ENCODE peak calls at places on chromosome 20, in ten cellular contexts. One of them, this sample, is unnamed.

GRCh38 chr20:13870349-13870748 is 85.5 kb downstream of the NDUFAF5 start:
- DNase-seq in SW 1271: no peak
- DNase-seq in right cardiac atrium: no peak
- DNase-seq in brain microvascular endothelial cell: no peak
- DNase-seq in RWPE1: no peak
- DNase-seq in EL: no peak
- DNase-seq in LHCN-M2: no peak
- DNase-seq in fibroblast of pulmonary artery: no peak
- DNase-seq in foreskin fibroblast: no peak
- DNase-seq in NCI-H2081: no peak
- DNase-seq in this sample: no peak

GRCh38 chr20:48041078-48041780 is 255.9 kb upstream of the SULF2 start:
- DNase-seq in SW 1271: no peak
- DNase-seq in right cardiac atrium: no peak
- DNase-seq in brain microvascular endothelial cell: no peak
- DNase-seq in RWPE1: no peak
- DNase-seq in EL: no peak
- DNase-seq in LHCN-M2: no peak
- DNase-seq in fibroblast of pulmonary artery: no peak
- DNase-seq in foreskin fibroblast: no peak
- DNase-seq in NCI-H2081: no peak
- DNase-seq in this sample: no peak

GRCh38 chr20:50709574-50709973 is 18.2 kb upstream of the RIPOR3 start:
- DNase-seq in SW 1271: no peak
- DNase-seq in right cardiac atrium: no peak
- DNase-seq in brain microvascular endothelial cell: no peak
- DNase-seq in RWPE1: no peak
- DNase-seq in EL: no peak
- DNase-seq in LHCN-M2: no peak
- DNase-seq in fibroblast of pulmonary artery: no peak
- DNase-seq in foreskin fibroblast: no peak
- DNase-seq in NCI-H2081: no peak
- DNase-seq in this sample: no peak

GRCh38 chr20:47576516-47577033 is 74.9 kb downstream of the NCOA3 start:
- DNase-seq in SW 1271: peak; percentile 9
- DNase-seq in right cardiac atrium: peak; percentile 74
- DNase-seq in brain microvascular endothelial cell: peak; percentile 92
- DNase-seq in RWPE1: peak; percentile 93
- DNase-seq in EL: peak; percentile 87
- DNase-seq in LHCN-M2: peak; percentile 83
- DNase-seq in fibroblast of pulmonary artery: peak; percentile 85
- DNase-seq in foreskin fibroblast: peak; percentile 74
- DNase-seq in NCI-H2081: peak; percentile 88
- DNase-seq in this sample: peak; percentile 70

GRCh38 chr20:12762725-12763124 is 246.0 kb upstream of the SPTLC3 start:
- DNase-seq in SW 1271: no peak
- DNase-seq in right cardiac atrium: no peak
- DNase-seq in brain microvascular endothelial cell: no peak
- DNase-seq in RWPE1: no peak
- DNase-seq in EL: no peak
- DNase-seq in LHCN-M2: no peak
- DNase-seq in fibroblast of pulmonary artery: no peak
- DNase-seq in foreskin fibroblast: no peak
- DNase-seq in NCI-H2081: no peak
- DNase-seq in this sample: peak; percentile 58

GRCh38 chr20:36573798-36574277 is 441 bp downstream of the TGIF2 start:
- DNase-seq in SW 1271: no peak
- DNase-seq in right cardiac atrium: peak; percentile 77
- DNase-seq in brain microvascular endothelial cell: no peak
- DNase-seq in RWPE1: no peak
- DNase-seq in EL: peak; percentile 28
- DNase-seq in LHCN-M2: no peak
- DNase-seq in fibroblast of pulmonary artery: no peak
- DNase-seq in foreskin fibroblast: no peak
- DNase-seq in NCI-H2081: no peak
- DNase-seq in this sample: no peak

GRCh38 chr20:31607640-31608255 is 2.7 kb downstream of the ID1 start:
- DNase-seq in SW 1271: no peak
- DNase-seq in right cardiac atrium: no peak
- DNase-seq in brain microvascular endothelial cell: no peak
- DNase-seq in RWPE1: no peak
- DNase-seq in EL: no peak
- DNase-seq in LHCN-M2: peak; percentile 56
- DNase-seq in fibroblast of pulmonary artery: peak; percentile 65
- DNase-seq in foreskin fibroblast: no peak
- DNase-seq in NCI-H2081: no peak
- DNase-seq in this sample: no peak

GRCh38 chr20:56859039-56859750 is 230.1 kb downstream of the TFAP2C start:
- DNase-seq in SW 1271: no peak
- DNase-seq in right cardiac atrium: no peak
- DNase-seq in brain microvascular endothelial cell: no peak
- DNase-seq in RWPE1: no peak
- DNase-seq in EL: no peak
- DNase-seq in LHCN-M2: no peak
- DNase-seq in fibroblast of pulmonary artery: no peak
- DNase-seq in foreskin fibroblast: no peak
- DNase-seq in NCI-H2081: no peak
- DNase-seq in this sample: no peak

GRCh38 chr20:48797850-48798747 is 29.7 kb downstream of the PREX1 start:
- DNase-seq in SW 1271: no peak
- DNase-seq in right cardiac atrium: no peak
- DNase-seq in brain microvascular endothelial cell: no peak
- DNase-seq in RWPE1: no peak
- DNase-seq in EL: no peak
- DNase-seq in LHCN-M2: no peak
- DNase-seq in fibroblast of pulmonary artery: no peak
- DNase-seq in foreskin fibroblast: no peak
- DNase-seq in NCI-H2081: no peak
- DNase-seq in this sample: no peak

GRCh38 chr20:12049125-12049524 is 131.4 kb downstream of the BTBD3 start:
- DNase-seq in SW 1271: no peak
- DNase-seq in right cardiac atrium: no peak
- DNase-seq in brain microvascular endothelial cell: peak; percentile 81
- DNase-seq in RWPE1: no peak
- DNase-seq in EL: peak; percentile 18
- DNase-seq in LHCN-M2: peak; percentile 4
- DNase-seq in fibroblast of pulmonary artery: peak; percentile 47
- DNase-seq in foreskin fibroblast: peak; percentile 55
- DNase-seq in NCI-H2081: no peak
- DNase-seq in this sample: no peak

GRCh38 chr20:8790442-8791074 is 278.3 kb upstream of the PLCB4 start:
- DNase-seq in SW 1271: no peak
- DNase-seq in right cardiac atrium: no peak
- DNase-seq in brain microvascular endothelial cell: peak; percentile 61
- DNase-seq in RWPE1: peak; percentile 30
- DNase-seq in EL: peak; percentile 51
- DNase-seq in LHCN-M2: peak; percentile 51
- DNase-seq in fibroblast of pulmonary artery: peak; percentile 74
- DNase-seq in foreskin fibroblast: no peak
- DNase-seq in NCI-H2081: peak; percentile 30
- DNase-seq in this sample: no peak

GRCh38 chr20:63029358-63030121 is 22.8 kb upstream of the BHLHE23 start:
- DNase-seq in SW 1271: no peak
- DNase-seq in right cardiac atrium: no peak
- DNase-seq in brain microvascular endothelial cell: no peak
- DNase-seq in RWPE1: peak; percentile 71
- DNase-seq in EL: no peak
- DNase-seq in LHCN-M2: no peak
- DNase-seq in fibroblast of pulmonary artery: no peak
- DNase-seq in foreskin fibroblast: no peak
- DNase-seq in NCI-H2081: no peak
- DNase-seq in this sample: peak; percentile 81

GRCh38 chr20:24289737-24290481 is 179.5 kb upstream of the SYNDIG1 start:
- DNase-seq in SW 1271: no peak
- DNase-seq in right cardiac atrium: no peak
- DNase-seq in brain microvascular endothelial cell: no peak
- DNase-seq in RWPE1: no peak
- DNase-seq in EL: no peak
- DNase-seq in LHCN-M2: no peak
- DNase-seq in fibroblast of pulmonary artery: no peak
- DNase-seq in foreskin fibroblast: no peak
- DNase-seq in NCI-H2081: no peak
- DNase-seq in this sample: no peak

GRCh38 chr20:51042064-51042463 is 19.2 kb upstream of the KCNG1 start:
- DNase-seq in SW 1271: no peak
- DNase-seq in right cardiac atrium: no peak
- DNase-seq in brain microvascular endothelial cell: no peak
- DNase-seq in RWPE1: no peak
- DNase-seq in EL: no peak
- DNase-seq in LHCN-M2: no peak
- DNase-seq in fibroblast of pulmonary artery: no peak
- DNase-seq in foreskin fibroblast: no peak
- DNase-seq in NCI-H2081: no peak
- DNase-seq in this sample: peak; percentile 82

GRCh38 chr20:36847009-36847709 is 28.8 kb upstream of the TLDC2 start:
- DNase-seq in SW 1271: no peak
- DNase-seq in right cardiac atrium: peak; percentile 89
- DNase-seq in brain microvascular endothelial cell: peak; percentile 83
- DNase-seq in RWPE1: peak; percentile 89
- DNase-seq in EL: peak; percentile 89
- DNase-seq in LHCN-M2: peak; percentile 75
- DNase-seq in fibroblast of pulmonary artery: peak; percentile 96
- DNase-seq in foreskin fibroblast: peak; percentile 89
- DNase-seq in NCI-H2081: no peak
- DNase-seq in this sample: peak; percentile 86

GRCh38 chr20:36152266-36152665 is 2.3 kb upstream of the EPB41L1 start:
- DNase-seq in SW 1271: no peak
- DNase-seq in right cardiac atrium: peak; percentile 75
- DNase-seq in brain microvascular endothelial cell: no peak
- DNase-seq in RWPE1: no peak
- DNase-seq in EL: no peak
- DNase-seq in LHCN-M2: no peak
- DNase-seq in fibroblast of pulmonary artery: no peak
- DNase-seq in foreskin fibroblast: no peak
- DNase-seq in NCI-H2081: no peak
- DNase-seq in this sample: peak; percentile 53

GRCh38 chr20:9021699-9022098 is 47.2 kb upstream of the PLCB4 start:
- DNase-seq in SW 1271: no peak
- DNase-seq in right cardiac atrium: no peak
- DNase-seq in brain microvascular endothelial cell: no peak
- DNase-seq in RWPE1: no peak
- DNase-seq in EL: no peak
- DNase-seq in LHCN-M2: peak; percentile 41
- DNase-seq in fibroblast of pulmonary artery: peak; percentile 51
- DNase-seq in foreskin fibroblast: peak; percentile 7
- DNase-seq in NCI-H2081: no peak
- DNase-seq in this sample: peak; percentile 60

GRCh38 chr20:46215913-46216707 is 92.2 kb downstream of the CDH22 start:
- DNase-seq in SW 1271: peak; percentile 16
- DNase-seq in right cardiac atrium: peak; percentile 79
- DNase-seq in brain microvascular endothelial cell: peak; percentile 84
- DNase-seq in RWPE1: peak; percentile 51
- DNase-seq in EL: peak; percentile 82
- DNase-seq in LHCN-M2: peak; percentile 52
- DNase-seq in fibroblast of pulmonary artery: peak; percentile 16
- DNase-seq in foreskin fibroblast: peak; percentile 18
- DNase-seq in NCI-H2081: no peak
- DNase-seq in this sample: peak; percentile 97

GRCh38 chr20:32903666-32904175 is 45.0 kb downstream of the EFCAB8 start:
- DNase-seq in SW 1271: no peak
- DNase-seq in right cardiac atrium: no peak
- DNase-seq in brain microvascular endothelial cell: no peak
- DNase-seq in RWPE1: no peak
- DNase-seq in EL: no peak
- DNase-seq in LHCN-M2: no peak
- DNase-seq in fibroblast of pulmonary artery: no peak
- DNase-seq in foreskin fibroblast: no peak
- DNase-seq in NCI-H2081: no peak
- DNase-seq in this sample: no peak

GRCh38 chr20:10558635-10559187 is 115.1 kb downstream of the JAG1 start:
- DNase-seq in SW 1271: no peak
- DNase-seq in right cardiac atrium: no peak
- DNase-seq in brain microvascular endothelial cell: peak; percentile 99
- DNase-seq in RWPE1: peak; percentile 38
- DNase-seq in EL: peak; percentile 95
- DNase-seq in LHCN-M2: peak; percentile 89
- DNase-seq in fibroblast of pulmonary artery: peak; percentile 95
- DNase-seq in foreskin fibroblast: peak; percentile 92
- DNase-seq in NCI-H2081: no peak
- DNase-seq in this sample: peak; percentile 77

GRCh38 chr20:24799971-24800580 is 149.0 kb upstream of the CST7 start:
- DNase-seq in SW 1271: no peak
- DNase-seq in right cardiac atrium: no peak
- DNase-seq in brain microvascular endothelial cell: no peak
- DNase-seq in RWPE1: no peak
- DNase-seq in EL: no peak
- DNase-seq in LHCN-M2: no peak
- DNase-seq in fibroblast of pulmonary artery: no peak
- DNase-seq in foreskin fibroblast: no peak
- DNase-seq in NCI-H2081: no peak
- DNase-seq in this sample: no peak

GRCh38 chr20:57190536-57191265 is 75.7 kb downstream of the BMP7 start:
- DNase-seq in SW 1271: no peak
- DNase-seq in right cardiac atrium: no peak
- DNase-seq in brain microvascular endothelial cell: no peak
- DNase-seq in RWPE1: peak; percentile 74
- DNase-seq in EL: peak; percentile 38
- DNase-seq in LHCN-M2: no peak
- DNase-seq in fibroblast of pulmonary artery: no peak
- DNase-seq in foreskin fibroblast: no peak
- DNase-seq in NCI-H2081: no peak
- DNase-seq in this sample: no peak

GRCh38 chr20:42985628-42986027 is 204.1 kb downstream of the PTPRT start:
- DNase-seq in SW 1271: no peak
- DNase-seq in right cardiac atrium: no peak
- DNase-seq in brain microvascular endothelial cell: no peak
- DNase-seq in RWPE1: no peak
- DNase-seq in EL: no peak
- DNase-seq in LHCN-M2: no peak
- DNase-seq in fibroblast of pulmonary artery: no peak
- DNase-seq in foreskin fibroblast: no peak
- DNase-seq in NCI-H2081: no peak
- DNase-seq in this sample: no peak

GRCh38 chr20:13262701-13263335 is 41.7 kb downstream of the ISM1 start:
- DNase-seq in SW 1271: no peak
- DNase-seq in right cardiac atrium: no peak
- DNase-seq in brain microvascular endothelial cell: no peak
- DNase-seq in RWPE1: peak; percentile 25
- DNase-seq in EL: peak; percentile 27
- DNase-seq in LHCN-M2: peak; percentile 32
- DNase-seq in fibroblast of pulmonary artery: no peak
- DNase-seq in foreskin fibroblast: no peak
- DNase-seq in NCI-H2081: no peak
- DNase-seq in this sample: peak; percentile 75

GRCh38 chr20:25272223-25273000 is 24.5 kb downstream of the PYGB start:
- DNase-seq in SW 1271: no peak
- DNase-seq in right cardiac atrium: peak; percentile 23
- DNase-seq in brain microvascular endothelial cell: peak; percentile 46
- DNase-seq in RWPE1: no peak
- DNase-seq in EL: peak; percentile 44
- DNase-seq in LHCN-M2: no peak
- DNase-seq in fibroblast of pulmonary artery: no peak
- DNase-seq in foreskin fibroblast: no peak
- DNase-seq in NCI-H2081: no peak
- DNase-seq in this sample: peak; percentile 19

GRCh38 chr20:33803921-33804337 is 7.2 kb upstream of the CHMP4B start:
- DNase-seq in SW 1271: peak; percentile 72
- DNase-seq in right cardiac atrium: no peak
- DNase-seq in brain microvascular endothelial cell: peak; percentile 34
- DNase-seq in RWPE1: peak; percentile 86
- DNase-seq in EL: peak; percentile 60
- DNase-seq in LHCN-M2: peak; percentile 79
- DNase-seq in fibroblast of pulmonary artery: peak; percentile 80
- DNase-seq in foreskin fibroblast: peak; percentile 44
- DNase-seq in NCI-H2081: no peak
- DNase-seq in this sample: no peak

GRCh38 chr20:41697861-41698559 is 79.8 kb upstream of the CHD6 start:
- DNase-seq in SW 1271: no peak
- DNase-seq in right cardiac atrium: no peak
- DNase-seq in brain microvascular endothelial cell: peak; percentile 48
- DNase-seq in RWPE1: peak; percentile 51
- DNase-seq in EL: peak; percentile 45
- DNase-seq in LHCN-M2: peak; percentile 35
- DNase-seq in fibroblast of pulmonary artery: peak; percentile 55
- DNase-seq in foreskin fibroblast: no peak
- DNase-seq in NCI-H2081: peak; percentile 31
- DNase-seq in this sample: no peak

GRCh38 chr20:23658989-23659609 is 21.3 kb upstream of the CST3 start:
- DNase-seq in SW 1271: no peak
- DNase-seq in right cardiac atrium: no peak
- DNase-seq in brain microvascular endothelial cell: no peak
- DNase-seq in RWPE1: no peak
- DNase-seq in EL: no peak
- DNase-seq in LHCN-M2: no peak
- DNase-seq in fibroblast of pulmonary artery: no peak
- DNase-seq in foreskin fibroblast: no peak
- DNase-seq in NCI-H2081: no peak
- DNase-seq in this sample: no peak